ENCODE peak calls at places on chromosomes 12 and 14, in ten cellular contexts. V is transverse colon, I is prostate gland, C is K562, E is breast epithelium, S is HL-60, M is SK-N-SH, T is Panc1, X is stomach, Y is HCT116. W is an unnamed sample.

GRCh38 chr12:39660101-39660500 is 40.5 kb upstream of the ABCD2 start:
- DNase-seq in Y (no peak), X (no peak), E (no peak), M (no peak), C (no peak), I (no peak), S (no peak), T (no peak), V (no peak), W (no peak)

GRCh38 chr12:30989754-30990153 is 63.2 kb downstream of the TSPAN11 start:
- DNase-seq in I (peak; percentile 26), Y (no peak), S (no peak), T (no peak), V (peak; percentile 38), C (peak; percentile 31), E (no peak), X (no peak), M (peak; percentile 67), W (no peak)

GRCh38 chr12:51393676-51394545 is 2.7 kb upstream of the GALNT6 start:
- DNase-seq in E (no peak), M (no peak), T (peak; percentile 63), I (no peak), V (peak; percentile 28), Y (no peak), X (no peak), C (peak; percentile 2), S (peak; percentile 70), W (peak; percentile 69)

GRCh38 chr14:58898655-58899316 is 261.0 kb downstream of the DACT1 start:
- DNase-seq in T (no peak), Y (no peak), M (no peak), X (no peak), I (no peak), E (no peak), S (no peak), C (no peak), V (no peak), W (no peak)

GRCh38 chr14:64708148-64709004 is 4.2 kb downstream of the PLEKHG3 start:
- DNase-seq in Y (no peak), T (no peak), I (no peak), C (no peak), X (no peak), S (peak; percentile 66), E (no peak), V (no peak), M (no peak), W (peak; percentile 77)

GRCh38 chr12:5088586-5089264 is 45.0 kb downstream of the KCNA5 start:
- DNase-seq in M (peak; percentile 27), S (no peak), E (no peak), V (no peak), Y (no peak), T (no peak), X (no peak), I (no peak), C (no peak), W (no peak)

GRCh38 chr14:77037338-77037782 is 8.9 kb upstream of the IRF2BPL start:
- DNase-seq in E (no peak), M (no peak), X (no peak), I (no peak), S (no peak), V (no peak), Y (no peak), T (no peak), C (no peak), W (no peak)

GRCh38 chr12:6827982-6828670 is at the start of gene P3H3:
- DNase-seq in S (no peak), C (peak; percentile 49), M (peak; percentile 84), E (no peak), Y (no peak), T (no peak), I (peak; percentile 33), X (no peak), V (no peak), W (peak; percentile 69)

GRCh38 chr14:94558842-94559241 is 2.4 kb upstream of the SERPINA4 start:
- DNase-seq in E (no peak), S (no peak), C (no peak), M (no peak), T (no peak), V (no peak), Y (no peak), X (no peak), I (no peak), W (no peak)

GRCh38 chr14:75229576-75229922 is 49.1 kb upstream of the FOS start:
- DNase-seq in Y (no peak), S (no peak), T (no peak), E (no peak), M (no peak), I (no peak), C (no peak), X (peak; percentile 67), V (peak; percentile 81), W (no peak)

GRCh38 chr14:100804558-100805309 is 21.2 kb upstream of the MEG3 start:
- DNase-seq in E (no peak), T (no peak), S (no peak), X (no peak), Y (no peak), V (no peak), M (no peak), I (no peak), C (no peak), W (no peak)

GRCh38 chr14:39265741-39266588 is 32.2 kb downstream of the MIA2 start:
- DNase-seq in X (no peak), M (no peak), T (no peak), Y (peak; percentile 72), S (peak; percentile 39), E (no peak), C (no peak), V (no peak), I (no peak), W (no peak)

GRCh38 chr14:56881181-56881580 is 70.9 kb upstream of the OTX2 start:
- DNase-seq in M (no peak), Y (no peak), C (no peak), S (no peak), V (no peak), I (no peak), E (no peak), X (no peak), T (no peak), W (no peak)

GRCh38 chr14:93592786-93593185 is 162.0 kb downstream of the UNC79 start:
- DNase-seq in Y (no peak), V (no peak), E (no peak), S (no peak), T (no peak), I (no peak), C (no peak), M (no peak), X (no peak), W (no peak)

GRCh38 chr14:68686724-68687123 is 106.1 kb downstream of the ZFP36L1 start:
- DNase-seq in Y (no peak), M (no peak), S (no peak), C (no peak), I (no peak), E (no peak), X (no peak), T (no peak), V (no peak), W (no peak)
- H3K27ac ChIP-seq in Y (peak overlapping the region; percentile 55), M (no peak overlapping the region), S (no peak overlapping the region), C (no peak overlapping the region), I (no peak overlapping the region), E (no peak overlapping the region), X (no peak overlapping the region), T (no peak overlapping the region), V (no peak overlapping the region), W (no peak overlapping the region)

GRCh38 chr12:57135939-57136338 is 7.7 kb downstream of the LRP1 start:
- DNase-seq in S (no peak), E (no peak), I (no peak), M (peak; percentile 78), C (no peak), Y (no peak), X (no peak), V (no peak), T (no peak), W (no peak)

GRCh38 chr12:57133916-57134315 is 5.6 kb downstream of the LRP1 start:
- DNase-seq in M (no peak), S (no peak), V (peak; percentile 7), Y (no peak), X (no peak), I (no peak), E (no peak), C (no peak), T (no peak), W (no peak)

GRCh38 chr12:57135487-57135886 is 7.2 kb downstream of the LRP1 start:
- DNase-seq in T (no peak), M (peak; percentile 75), S (no peak), I (no peak), E (no peak), V (peak; percentile 8), X (no peak), Y (no peak), C (no peak), W (no peak)

GRCh38 chr12:57133013-57133569 is 4.8 kb downstream of the LRP1 start:
- DNase-seq in C (no peak), Y (no peak), S (no peak), M (no peak), T (no peak), X (no peak), I (no peak), V (peak; percentile 7), E (no peak), W (no peak)

DNA sequence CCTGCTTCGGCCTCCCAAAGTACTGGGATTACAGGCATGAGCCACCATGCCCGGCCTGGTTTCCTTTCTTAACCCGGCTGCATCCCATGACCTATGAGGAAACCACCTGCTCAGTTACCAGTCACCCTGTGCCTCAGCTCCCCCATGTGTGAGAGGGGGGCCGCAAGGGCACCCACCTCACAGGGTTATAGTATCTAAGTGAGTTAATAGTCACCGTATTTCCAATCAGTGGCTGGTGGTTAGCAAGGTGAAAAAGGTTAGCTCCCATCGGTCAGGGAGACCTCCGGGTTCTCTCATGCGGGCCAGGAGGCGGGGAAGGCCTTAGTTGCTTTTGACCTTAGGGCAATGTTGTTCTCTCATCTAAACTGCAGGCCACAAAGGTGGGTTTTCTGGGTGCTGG is 6.7 kb downstream of the LRP1 start:
- DNase-seq in I (no peak), S (no peak), T (no peak), Y (no peak), M (no peak), X (no peak), E (no peak), V (peak; percentile 4), C (no peak), W (no peak)
- TF ChIP-seq POLR2AphosphoS5 in I (no peak), S (no peak), T (no peak), Y (no peak), M (no peak), X (no peak), E (no peak), V (no peak), C (no peak), W (no peak)

GRCh38 chr12:101327547-101327946 is 47.6 kb downstream of the UTP20 start:
- DNase-seq in T (no peak), Y (no peak), S (no peak), I (no peak), C (no peak), X (no peak), M (no peak), V (no peak), E (no peak), W (no peak)
- TF ChIP-seq CTCF in T (no peak), Y (no peak), S (no peak), I (no peak), C (no peak), X (no peak), M (no peak), V (no peak), E (no peak), W (no peak)

DNA sequence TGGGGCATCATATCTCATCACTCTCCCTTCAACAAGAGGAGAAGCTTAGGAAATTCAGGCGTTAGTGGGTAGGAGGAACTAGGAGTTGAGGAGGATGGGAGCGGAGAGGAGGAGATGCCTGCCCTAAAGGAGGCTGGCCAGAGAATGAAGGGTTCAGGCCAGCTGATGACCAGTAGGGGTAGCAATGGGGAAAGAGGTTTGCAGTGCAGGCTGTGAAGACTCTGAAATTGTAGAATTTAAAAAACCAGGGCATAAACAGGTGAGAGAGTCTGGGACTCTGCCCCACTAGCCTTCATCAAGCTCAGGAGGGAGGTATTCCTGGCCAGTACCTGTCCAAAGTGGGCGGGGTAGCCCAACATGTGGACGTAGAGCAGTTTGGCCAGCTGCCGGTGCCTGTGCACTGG is 807 bp downstream of the AP1G2 start:
- DNase-seq in I (peak; percentile 66), V (no peak), S (no peak), T (no peak), Y (no peak), E (peak; percentile 65), M (peak; percentile 48), X (peak; percentile 85), C (peak; percentile 21), W (no peak)
- H3K27ac ChIP-seq in I (peak overlapping the region; percentile 90), V (peak overlapping the region; percentile 82), S (peak overlapping the region; percentile 63), T (peak overlapping the region; percentile 81), Y (peak overlapping the region; percentile 86), E (peak overlapping the region; percentile 88), M (peak overlapping the region; percentile 82), X (peak overlapping the region; percentile 79), C (peak overlapping the region; percentile 48), W (peak overlapping the region; percentile 56)